ENCODE peak calls at places on chromosomes 12 and 14, in four cellular contexts. One of them, this sample, is unnamed.

GRCh38 chr12:49824416-49824815 is 3.8 kb downstream of the NCKAP5L start:
- DNase-seq in stomach: no peak
- DNase-seq in mucosa of descending colon: no peak
- DNase-seq in ovary: no peak
- DNase-seq in this sample: no peak

GRCh38 chr14:95609398-95609990 is 74.6 kb downstream of the GLRX5 start:
- DNase-seq in stomach: peak; percentile 51
- DNase-seq in mucosa of descending colon: no peak
- DNase-seq in ovary: peak; percentile 38
- DNase-seq in this sample: peak; percentile 53

GRCh38 chr12:132547207-132547740 is 57.3 kb downstream of the FBRSL1 start:
- DNase-seq in stomach: no peak
- DNase-seq in mucosa of descending colon: no peak
- DNase-seq in ovary: no peak
- DNase-seq in this sample: no peak

GRCh38 chr12:13154027-13154538 is 42.4 kb upstream of the EMP1 start:
- DNase-seq in stomach: no peak
- DNase-seq in mucosa of descending colon: no peak
- DNase-seq in ovary: no peak
- DNase-seq in this sample: no peak

GRCh38 chr12:93231938-93232337 is 145.8 kb upstream of the NUDT4 start:
- DNase-seq in stomach: no peak
- DNase-seq in mucosa of descending colon: no peak
- DNase-seq in ovary: no peak
- DNase-seq in this sample: no peak

GRCh38 chr12:53991077-53991460 is 6.1 kb downstream of the HOXC10 start:
- DNase-seq in stomach: no peak
- DNase-seq in mucosa of descending colon: no peak
- DNase-seq in ovary: no peak
- DNase-seq in this sample: no peak

GRCh38 chr12:25553083-25553482 is at the start of gene LMNTD1:
- DNase-seq in stomach: no peak
- DNase-seq in mucosa of descending colon: no peak
- DNase-seq in ovary: no peak
- DNase-seq in this sample: no peak

GRCh38 chr12:92827836-92828431 is 101.2 kb downstream of the EEA1 start:
- DNase-seq in stomach: no peak
- DNase-seq in mucosa of descending colon: no peak
- DNase-seq in ovary: no peak
- DNase-seq in this sample: no peak

GRCh38 chr14:67541448-67542387 is 8.6 kb downstream of the PLEKHH1 start:
- DNase-seq in stomach: peak; percentile 76
- DNase-seq in mucosa of descending colon: peak; percentile 87
- DNase-seq in ovary: no peak
- DNase-seq in this sample: peak; percentile 83

GRCh38 chr12:121503395-121503794 is 77.4 kb downstream of the KDM2B start:
- DNase-seq in stomach: no peak
- DNase-seq in mucosa of descending colon: no peak
- DNase-seq in ovary: no peak
- DNase-seq in this sample: no peak

GRCh38 chr14:61609143-61609851 is 86.0 kb upstream of the HIF1A start:
- DNase-seq in stomach: no peak
- DNase-seq in mucosa of descending colon: peak; percentile 50
- DNase-seq in ovary: no peak
- DNase-seq in this sample: peak; percentile 56

GRCh38 chr14:82725188-82725587 is 1191.5 kb upstream of the SEL1L start:
- DNase-seq in stomach: no peak
- DNase-seq in mucosa of descending colon: no peak
- DNase-seq in ovary: no peak
- DNase-seq in this sample: no peak

GRCh38 chr14:103880334-103880985 is 33.1 kb upstream of the PPP1R13B start:
- DNase-seq in stomach: peak; percentile 91
- DNase-seq in mucosa of descending colon: peak; percentile 80
- DNase-seq in ovary: peak; percentile 83
- DNase-seq in this sample: peak; percentile 88

GRCh38 chr12:6363330-6364036 is 11.9 kb downstream of the SCNN1A start:
- DNase-seq in stomach: peak; percentile 84
- DNase-seq in mucosa of descending colon: peak; percentile 90
- DNase-seq in ovary: peak; percentile 77
- DNase-seq in this sample: peak; percentile 77

GRCh38 chr14:82432531-82432930 is 898.9 kb upstream of the SEL1L start:
- DNase-seq in stomach: no peak
- DNase-seq in mucosa of descending colon: no peak
- DNase-seq in ovary: no peak
- DNase-seq in this sample: no peak

GRCh38 chr12:19620222-19620621 is 180.9 kb downstream of the AEBP2 start:
- DNase-seq in stomach: peak; percentile 35
- DNase-seq in mucosa of descending colon: peak; percentile 69
- DNase-seq in ovary: no peak
- DNase-seq in this sample: no peak

GRCh38 chr12:53381739-53382630 is 2.0 kb downstream of the SP1 start:
- DNase-seq in stomach: peak; percentile 57
- DNase-seq in mucosa of descending colon: peak; percentile 61
- DNase-seq in ovary: peak; percentile 47
- DNase-seq in this sample: peak; percentile 88

GRCh38 chr12:92927055-92927435 is 2.0 kb downstream of the EEA1 start:
- DNase-seq in stomach: no peak
- DNase-seq in mucosa of descending colon: no peak
- DNase-seq in ovary: no peak
- DNase-seq in this sample: peak; percentile 23

GRCh38 chr12:85573635-85574214 is 262.5 kb downstream of the RASSF9 start:
- DNase-seq in stomach: no peak
- DNase-seq in mucosa of descending colon: no peak
- DNase-seq in ovary: no peak
- DNase-seq in this sample: no peak

GRCh38 chr14:73736842-73737241 is 22.7 kb upstream of the PNMA1 start:
- DNase-seq in stomach: no peak
- DNase-seq in mucosa of descending colon: peak; percentile 26
- DNase-seq in ovary: no peak
- DNase-seq in this sample: no peak

GRCh38 chr12:120365675-120366340 is 3.2 kb downstream of the MSI1 start:
- DNase-seq in stomach: peak; percentile 82
- DNase-seq in mucosa of descending colon: peak; percentile 70
- DNase-seq in ovary: no peak
- DNase-seq in this sample: peak; percentile 69

GRCh38 chr14:104865069-104865630 is at the start of gene CEP170B:
- DNase-seq in stomach: peak; percentile 68
- DNase-seq in mucosa of descending colon: peak; percentile 83
- DNase-seq in ovary: no peak
- DNase-seq in this sample: peak; percentile 65

GRCh38 chr14:77303417-77304156 is 17.1 kb downstream of the POMT2 start:
- DNase-seq in stomach: no peak
- DNase-seq in mucosa of descending colon: no peak
- DNase-seq in ovary: no peak
- DNase-seq in this sample: peak; percentile 83

GRCh38 chr14:77299776-77300175 is 20.9 kb downstream of the POMT2 start:
- DNase-seq in stomach: peak; percentile 38
- DNase-seq in mucosa of descending colon: peak; percentile 76
- DNase-seq in ovary: no peak
- DNase-seq in this sample: no peak

GRCh38 chr14:77305696-77306095 is 15.0 kb downstream of the POMT2 start:
- DNase-seq in stomach: no peak
- DNase-seq in mucosa of descending colon: no peak
- DNase-seq in ovary: no peak
- DNase-seq in this sample: no peak

GRCh38 chr14:77301103-77301502 is 19.6 kb downstream of the POMT2 start:
- DNase-seq in stomach: peak; percentile 80
- DNase-seq in mucosa of descending colon: peak; percentile 80
- DNase-seq in ovary: peak; percentile 77
- DNase-seq in this sample: peak; percentile 92

GRCh38 chr14:77302926-77303325 is 17.8 kb downstream of the POMT2 start:
- DNase-seq in stomach: no peak
- DNase-seq in mucosa of descending colon: no peak
- DNase-seq in ovary: no peak
- DNase-seq in this sample: peak; percentile 81
- TF ChIP-seq CTCF in stomach: no peak
- TF ChIP-seq CTCF in mucosa of descending colon: no peak
- TF ChIP-seq CTCF in ovary: no peak
- TF ChIP-seq CTCF in this sample: no peak

GRCh38 chr12:66141299-66141698 is 10.7 kb upstream of the LLPH start:
- DNase-seq in stomach: no peak
- DNase-seq in mucosa of descending colon: no peak
- DNase-seq in ovary: no peak
- DNase-seq in this sample: no peak
- H3K4me1 ChIP-seq in stomach: peaks cover 8% of the 10 kb centered on the region
- H3K4me1 ChIP-seq in mucosa of descending colon: no peaks in the 10 kb centered on the region
- H3K4me1 ChIP-seq in ovary: no peaks in the 10 kb centered on the region
- H3K4me1 ChIP-seq in this sample: no peaks in the 10 kb centered on the region

GRCh38 chr12:101698782-101699347 is 1.4 kb downstream of the CHPT1 start:
- DNase-seq in stomach: no peak
- DNase-seq in mucosa of descending colon: peak; percentile 47
- DNase-seq in ovary: no peak
- DNase-seq in this sample: peak; percentile 14
- TF ChIP-seq CTCF in stomach: no peak
- TF ChIP-seq CTCF in mucosa of descending colon: no peak
- TF ChIP-seq CTCF in ovary: no peak
- TF ChIP-seq CTCF in this sample: no peak

GRCh38 chr14:93961610-93962009 is 14.8 kb downstream of the ASB2 start:
- DNase-seq in stomach: no peak
- DNase-seq in mucosa of descending colon: no peak
- DNase-seq in ovary: no peak
- DNase-seq in this sample: no peak

GRCh38 chr14:93964820-93965286 is 11.5 kb downstream of the ASB2 start:
- DNase-seq in stomach: no peak
- DNase-seq in mucosa of descending colon: no peak
- DNase-seq in ovary: no peak
- DNase-seq in this sample: no peak

GRCh38 chr14:93963692-93964091 is 12.7 kb downstream of the ASB2 start:
- DNase-seq in stomach: no peak
- DNase-seq in mucosa of descending colon: no peak
- DNase-seq in ovary: no peak
- DNase-seq in this sample: no peak

GRCh38 chr14:93964281-93964680 is 12.1 kb downstream of the ASB2 start:
- DNase-seq in stomach: no peak
- DNase-seq in mucosa of descending colon: no peak
- DNase-seq in ovary: no peak
- DNase-seq in this sample: no peak

GRCh38 chr14:93962701-93963601 is 13.4 kb downstream of the ASB2 start:
- DNase-seq in stomach: no peak
- DNase-seq in mucosa of descending colon: peak; percentile 50
- DNase-seq in ovary: no peak
- DNase-seq in this sample: no peak
- H3K4me1 ChIP-seq in stomach: peaks cover 23% of the 10 kb centered on the region
- H3K4me1 ChIP-seq in mucosa of descending colon: peaks cover 7% of the 10 kb centered on the region
- H3K4me1 ChIP-seq in ovary: no peaks in the 10 kb centered on the region
- H3K4me1 ChIP-seq in this sample: peaks cover 9% of the 10 kb centered on the region

DNA sequence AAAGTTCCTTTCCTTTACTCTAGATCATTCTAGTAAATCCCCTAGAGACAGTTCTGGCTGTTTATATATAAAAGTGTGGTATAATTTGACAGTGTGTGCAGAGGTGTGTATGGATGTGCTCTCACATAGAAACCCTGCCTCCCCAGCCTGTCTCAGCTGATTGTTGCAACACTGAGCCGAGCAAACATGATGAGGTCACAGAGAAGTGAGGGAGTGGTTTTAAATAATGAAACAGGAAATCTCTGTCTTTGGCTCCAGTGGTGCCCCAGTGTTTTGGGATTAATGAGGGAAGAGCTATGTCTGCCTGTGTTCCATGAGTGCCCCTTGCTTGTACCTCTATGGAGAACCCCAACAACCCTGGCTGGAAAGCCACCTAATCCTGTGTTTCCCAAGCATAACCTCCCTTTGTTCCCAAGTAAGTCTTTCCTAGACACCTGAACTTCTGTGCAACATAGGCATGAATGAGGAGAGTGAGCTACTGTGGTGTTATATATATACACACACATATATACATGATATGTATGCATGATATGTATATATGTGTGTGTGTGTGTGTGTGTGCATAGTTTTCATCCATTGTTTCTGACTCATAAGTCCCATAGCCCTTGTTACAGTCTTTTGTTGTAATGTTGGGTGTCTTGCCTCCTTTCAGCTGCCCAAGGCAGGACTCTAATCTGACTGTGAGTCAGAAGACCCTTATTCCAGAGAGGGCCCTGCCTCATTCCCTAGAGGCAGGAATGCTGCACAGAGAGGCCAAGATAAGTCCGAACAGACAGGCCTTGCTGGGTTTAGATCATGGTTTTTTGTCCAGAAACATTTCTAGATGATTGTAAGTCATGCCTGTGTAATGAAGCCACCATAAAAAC is 18.0 kb downstream of the TRAF3 start:
- DNase-seq in stomach: peak; percentile 66
- DNase-seq in mucosa of descending colon: peak; percentile 56
- DNase-seq in ovary: peak; percentile 39
- DNase-seq in this sample: peak; percentile 76
- TF ChIP-seq CTCF in stomach: no peak
- TF ChIP-seq CTCF in mucosa of descending colon: no peak
- TF ChIP-seq CTCF in ovary: no peak
- TF ChIP-seq CTCF in this sample: no peak

GRCh38 chr14:93005838-93006237 is 82.9 kb downstream of the CHGA start:
- DNase-seq in stomach: no peak
- DNase-seq in mucosa of descending colon: no peak
- DNase-seq in ovary: no peak
- DNase-seq in this sample: no peak

GRCh38 chr14:93005135-93005813 is 82.3 kb downstream of the CHGA start:
- DNase-seq in stomach: peak; percentile 83
- DNase-seq in mucosa of descending colon: no peak
- DNase-seq in ovary: no peak
- DNase-seq in this sample: no peak

GRCh38 chr14:93002851-93003298 is 79.9 kb downstream of the CHGA start:
- DNase-seq in stomach: no peak
- DNase-seq in mucosa of descending colon: no peak
- DNase-seq in ovary: no peak
- DNase-seq in this sample: no peak

GRCh38 chr14:93003945-93004698 is 81.2 kb downstream of the CHGA start:
- DNase-seq in stomach: no peak
- DNase-seq in mucosa of descending colon: no peak
- DNase-seq in ovary: no peak
- DNase-seq in this sample: no peak

GRCh38 chr14:93004699-93005082 is 81.7 kb downstream of the CHGA start:
- DNase-seq in stomach: no peak
- DNase-seq in mucosa of descending colon: no peak
- DNase-seq in ovary: no peak
- DNase-seq in this sample: no peak
- H3K4me1 ChIP-seq in stomach: peaks cover 18% of the 10 kb centered on the region
- H3K4me1 ChIP-seq in mucosa of descending colon: peaks cover 20% of the 10 kb centered on the region
- H3K4me1 ChIP-seq in ovary: peaks cover 26% of the 10 kb centered on the region
- H3K4me1 ChIP-seq in this sample: peaks cover 15% of the 10 kb centered on the region

GRCh38 chr12:124463341-124463861 is 104.0 kb downstream of the NCOR2 start:
- DNase-seq in stomach: no peak
- DNase-seq in mucosa of descending colon: no peak
- DNase-seq in ovary: no peak
- DNase-seq in this sample: no peak

GRCh38 chr12:124461241-124461673 is 106.2 kb downstream of the NCOR2 start:
- DNase-seq in stomach: no peak
- DNase-seq in mucosa of descending colon: no peak
- DNase-seq in ovary: no peak
- DNase-seq in this sample: no peak

GRCh38 chr12:124459852-124460645 is 107.4 kb downstream of the NCOR2 start:
- DNase-seq in stomach: no peak
- DNase-seq in mucosa of descending colon: no peak
- DNase-seq in ovary: no peak
- DNase-seq in this sample: no peak

GRCh38 chr12:124460771-124461170 is 106.6 kb downstream of the NCOR2 start:
- DNase-seq in stomach: no peak
- DNase-seq in mucosa of descending colon: no peak
- DNase-seq in ovary: no peak
- DNase-seq in this sample: no peak

GRCh38 chr12:124461851-124462623 is 105.4 kb downstream of the NCOR2 start:
- DNase-seq in stomach: no peak
- DNase-seq in mucosa of descending colon: no peak
- DNase-seq in ovary: no peak
- DNase-seq in this sample: no peak
- TF ChIP-seq CTCF in stomach: no peak
- TF ChIP-seq CTCF in mucosa of descending colon: no peak
- TF ChIP-seq CTCF in ovary: no peak
- TF ChIP-seq CTCF in this sample: no peak